ENCODE peak calls at places on chromosomes 1 and 21, in six cellular contexts. M, E, B, P, K and I are unnamed samples.

GRCh38 chr1:237013608-237014007 is 9.4 kb upstream of the MT1HL1 start:
- DNase-seq in K (no peak), M (no peak), P (no peak), B (no peak), E (no peak), I (no peak)

GRCh38 chr1:87588445-87588844 is 259.8 kb downstream of the LMO4 start:
- DNase-seq in B (no peak), P (no peak), K (no peak), M (no peak), E (no peak), I (no peak)

GRCh38 chr1:51636765-51637522 is 20.1 kb downstream of the OSBPL9 start:
- DNase-seq in M (no peak), P (peak), B (peak), E (peak), K (no peak), I (peak)

GRCh38 chr1:38603907-38604306 is 255.7 kb downstream of the RRAGC start:
- DNase-seq in K (no peak), P (no peak), E (no peak), B (no peak), M (no peak), I (no peak)

GRCh38 chr21:27570306-27570868 is 603.5 kb upstream of the ADAMTS5 start:
- DNase-seq in E (peak), K (no peak), M (no peak), P (peak), B (peak), I (peak)

GRCh38 chr1:219563568-219563967 is 49.3 kb downstream of the ZC3H11B start:
- DNase-seq in B (no peak), E (no peak), P (no peak), M (no peak), K (no peak), I (no peak)

GRCh38 chr1:15836772-15837669 is 10.5 kb upstream of the SPEN start:
- DNase-seq in K (no peak), B (no peak), M (peak), P (no peak), E (peak), I (no peak)

GRCh38 chr1:201016211-201016651 is 7.3 kb downstream of the KIF21B start:
- DNase-seq in E (no peak), B (no peak), M (peak), K (no peak), P (peak), I (no peak)

GRCh38 chr1:107952989-107953388 is 12.0 kb downstream of the VAV3 start:
- DNase-seq in M (no peak), B (no peak), E (no peak), K (no peak), P (no peak), I (no peak)

GRCh38 chr1:223030871-223031270 is 112.2 kb downstream of the TLR5 start:
- DNase-seq in M (peak), K (no peak), B (no peak), E (no peak), P (no peak), I (no peak)

GRCh38 chr1:45522324-45523104 is 830 bp upstream of the PRDX1 start:
- DNase-seq in M (peak), K (no peak), P (peak), B (no peak), E (no peak), I (no peak)

GRCh38 chr1:97258597-97258996 is 537.0 kb downstream of the PTBP2 start:
- DNase-seq in E (no peak), M (no peak), B (no peak), P (no peak), K (no peak), I (no peak)

GRCh38 chr1:182662121-182662890 is 22.1 kb downstream of the RGS8 start:
- DNase-seq in P (no peak), B (no peak), E (no peak), K (no peak), M (peak), I (peak)

DNA sequence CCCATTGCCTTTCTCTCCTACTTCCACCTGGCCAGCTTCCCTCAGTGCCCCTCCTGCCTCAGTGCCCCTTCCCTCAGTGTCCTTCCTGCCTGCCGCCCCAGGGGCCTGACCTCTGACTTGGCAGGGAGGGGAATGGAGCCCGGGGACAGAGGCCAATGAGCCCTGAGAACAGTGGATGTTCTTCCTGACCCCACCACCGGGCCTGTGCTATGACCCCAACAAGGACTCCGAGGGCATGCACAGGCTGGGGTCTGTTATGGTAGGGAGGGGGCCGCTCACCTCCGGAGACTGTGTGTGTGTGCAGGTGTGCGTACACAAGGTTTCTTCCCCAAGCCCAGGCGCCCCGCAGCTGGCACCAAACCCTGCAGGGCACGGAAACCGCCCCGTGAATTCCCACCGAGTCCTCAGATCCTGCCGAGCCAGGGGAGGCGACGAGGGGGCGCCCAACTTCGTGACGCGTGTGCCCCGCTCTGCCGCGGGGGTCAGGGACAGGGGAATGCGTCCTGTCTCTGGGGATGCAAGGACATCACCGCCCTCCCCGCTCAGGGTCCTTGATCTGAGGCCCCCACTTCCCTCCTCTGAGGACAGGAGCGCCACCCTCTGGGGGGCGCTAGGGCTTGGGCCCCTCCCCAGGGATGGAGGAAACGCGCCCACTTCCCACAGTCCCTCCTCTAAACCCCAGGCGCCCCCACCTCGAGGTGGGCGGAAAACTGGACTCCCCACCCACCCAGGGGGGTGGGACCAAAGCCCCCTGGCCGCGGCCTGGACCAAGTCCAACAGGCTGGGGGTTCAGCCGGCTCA is 725 bp downstream of the RAP1GAP start:
- DNase-seq in B (no peak), P (no peak), E (no peak), M (peak), K (no peak), I (no peak)
- H3K4me3 ChIP-seq in B (no peak), P (peak), E (no peak), M (peak), K (no peak), I (no peak)

GRCh38 chr1:177185209-177185608 is 14.5 kb downstream of the BRINP2 start:
- DNase-seq in E (no peak), K (no peak), P (peak), M (peak), B (no peak), I (no peak)

GRCh38 chr1:177190308-177190970 is 19.7 kb downstream of the BRINP2 start:
- DNase-seq in P (peak), E (no peak), M (no peak), K (no peak), B (no peak), I (no peak)
- H3K4me3 ChIP-seq in P (no peak), E (no peak), M (no peak), K (no peak), B (no peak), I (no peak)

GRCh38 chr1:114037952-114038867 is 58.9 kb downstream of the OLFML3 start:
- DNase-seq in B (no peak), E (no peak), P (no peak), K (no peak), M (peak), I (no peak)
- H3K4me3 ChIP-seq in B (no peak), E (no peak), P (no peak), K (no peak), M (no peak), I (no peak)

GRCh38 chr1:89799495-89799894 is 21.3 kb upstream of the LRRC8D start:
- DNase-seq in E (no peak), K (no peak), M (no peak), P (peak), B (no peak), I (no peak)
- H3K4me3 ChIP-seq in E (no peak), K (no peak), M (no peak), P (no peak), B (no peak), I (no peak)

DNA sequence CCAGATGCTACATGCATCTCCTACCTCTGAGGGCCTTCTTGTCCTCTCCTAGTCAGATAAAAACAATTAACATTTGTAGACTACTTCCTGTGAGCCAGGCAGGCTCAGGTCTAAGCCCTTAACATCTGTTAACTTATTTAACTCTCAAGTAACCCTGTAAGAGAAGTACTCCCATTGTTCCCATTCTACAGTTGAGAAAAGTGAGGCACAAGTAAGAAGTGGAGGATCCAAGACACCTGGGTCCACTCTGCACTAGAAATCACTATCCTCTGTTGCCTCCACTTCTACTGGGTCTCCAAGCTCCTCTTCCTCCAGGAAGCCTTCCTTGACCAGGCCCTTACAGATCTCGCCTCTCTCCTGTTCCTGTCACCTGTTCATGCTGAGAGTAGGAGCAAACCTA is 9.7 kb downstream of the C1orf216 start:
- DNase-seq in P (no peak), B (no peak), E (no peak), K (no peak), M (no peak), I (no peak)
- H3K4me3 ChIP-seq in P (no peak), B (no peak), E (no peak), K (no peak), M (no peak), I (no peak)